ENCODE peak calls at places on chromosome 1, in six cellular contexts. Z is PC-9, R is tibial artery, C is H1, Q is left ventricle myocardium inferior, Y is choroid plexus epithelial cell. F is an unnamed sample.

GRCh38 chr1:181396811-181397210 is 86.5 kb upstream of the CACNA1E start:
- DNase-seq in Y (no peak), Z (no peak), Q (no peak), C (no peak), R (no peak), F (no peak)

GRCh38 chr1:212045981-212046380 is 10.4 kb downstream of the DTL start:
- DNase-seq in Q (no peak), Y (peak; percentile 50), Z (no peak), R (no peak), C (no peak), F (no peak)

GRCh38 chr1:227941509-227942020 is 6.2 kb downstream of the WNT9A start:
- DNase-seq in Z (no peak), C (no peak), Q (no peak), Y (no peak), R (peak; percentile 17), F (no peak)

GRCh38 chr1:154550657-154551056 is 7.8 kb downstream of the UBE2Q1 start:
- DNase-seq in Q (no peak), R (no peak), Z (no peak), Y (no peak), C (no peak), F (no peak)

GRCh38 chr1:22815421-22816062 is 104.9 kb downstream of the EPHB2 start:
- DNase-seq in R (peak; percentile 42), Q (peak; percentile 36), Z (no peak), Y (no peak), C (no peak), F (no peak)

GRCh38 chr1:183198463-183198862 is 12.4 kb downstream of the LAMC2 start:
- DNase-seq in Q (no peak), R (no peak), Z (no peak), C (no peak), Y (peak; percentile 78), F (no peak)

GRCh38 chr1:111963985-111964738 is 25.3 kb downstream of the KCND3 start:
- DNase-seq in C (no peak), Y (no peak), R (no peak), Z (no peak), Q (no peak), F (no peak)

GRCh38 chr1:167832693-167833092 is 81.2 kb downstream of the ADCY10 start:
- DNase-seq in Q (no peak), Y (no peak), C (no peak), Z (no peak), R (no peak), F (no peak)

GRCh38 chr1:45802343-45803298 is 791 bp upstream of the MAST2 start:
- DNase-seq in Q (peak; percentile 68), C (peak; percentile 53), Z (peak; percentile 82), Y (peak; percentile 99), R (peak; percentile 88), F (no peak)

GRCh38 chr1:18481190-18481920 is 625 bp downstream of the KLHDC7A start:
- DNase-seq in Y (no peak), Z (no peak), C (no peak), R (no peak), Q (no peak), F (no peak)

GRCh38 chr1:206658264-206658980 is 23.1 kb downstream of the DYRK3 start:
- DNase-seq in Z (no peak), C (no peak), R (no peak), Y (peak; percentile 41), Q (peak; percentile 60), F (no peak)

GRCh38 chr1:93171549-93172050 is 8.6 kb downstream of the TMED5 start:
- DNase-seq in C (no peak), Z (no peak), R (no peak), Y (peak; percentile 43), Q (no peak), F (no peak)

GRCh38 chr1:168455764-168456163 is 88.0 kb downstream of the XCL2 start:
- DNase-seq in Q (no peak), R (no peak), C (no peak), Y (no peak), Z (no peak), F (no peak)

GRCh38 chr1:31560394-31560793 is 15.9 kb upstream of the TINAGL1 start:
- DNase-seq in Q (no peak), Y (no peak), Z (no peak), R (no peak), C (no peak), F (no peak)

GRCh38 chr1:15799004-15799867 is 8.2 kb downstream of the UQCRHL start:
- DNase-seq in Y (peak; percentile 98), Z (peak; percentile 92), R (peak; percentile 89), C (no peak), Q (peak; percentile 23), F (no peak)

DNA sequence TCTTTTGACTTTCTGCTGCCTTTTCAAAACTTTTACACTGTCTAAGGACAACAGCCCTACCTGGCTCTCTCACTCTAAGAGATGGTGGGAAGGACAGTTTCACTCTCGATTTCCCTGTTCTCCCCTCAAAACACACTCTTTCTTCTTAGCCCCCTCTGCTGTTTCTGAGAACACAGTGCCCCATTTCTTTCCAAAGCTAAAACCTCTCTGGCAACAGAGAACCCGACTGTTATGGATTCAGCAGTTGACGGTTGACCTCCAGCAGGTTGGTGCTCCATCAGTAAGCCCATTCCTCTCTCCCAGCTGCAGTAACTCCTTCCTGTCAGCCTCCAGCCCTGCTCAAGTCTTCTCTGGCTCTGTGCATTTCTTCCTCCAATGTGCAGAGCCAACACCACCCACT is 88.2 kb upstream of the ABCD3 start:
- DNase-seq in C (no peak), Y (peak; percentile 86), Z (no peak), Q (no peak), R (no peak), F (no peak)
- TF ChIP-seq CTCF in C (peak; percentile 61), Y (peak; percentile 85), Z (peak; percentile 30), Q (peak; percentile 61), R (peak; percentile 51), F (no peak)

GRCh38 chr1:102790997-102791396 is 317.3 kb downstream of the COL11A1 start:
- DNase-seq in R (no peak), Z (no peak), Y (peak; percentile 57), C (no peak), Q (no peak), F (no peak)
- TF ChIP-seq CTCF in R (no peak), Z (peak; percentile 59), Y (peak; percentile 59), C (no peak), Q (no peak), F (peak; percentile 14)

GRCh38 chr1:72845342-72845741 is 563.0 kb upstream of the NEGR1 start:
- DNase-seq in Y (peak; percentile 7), R (no peak), C (no peak), Z (no peak), Q (no peak), F (no peak)
- TF ChIP-seq CTCF in Y (peak; percentile 22), R (no peak), C (peak; percentile 64), Z (no peak), Q (peak; percentile 23), F (peak; percentile 30)

GRCh38 chr1:222631611-222632208 is 13.8 kb downstream of the MIA3 start:
- DNase-seq in C (no peak), Z (no peak), R (no peak), Y (peak; percentile 74), Q (no peak), F (no peak)

GRCh38 chr1:222629921-222630535 is 12.1 kb downstream of the MIA3 start:
- DNase-seq in Z (no peak), C (no peak), Q (no peak), Y (peak; percentile 52), R (no peak), F (no peak)

GRCh38 chr1:222632749-222633148 is 14.9 kb downstream of the MIA3 start:
- DNase-seq in R (no peak), Q (no peak), Y (no peak), C (no peak), Z (no peak), F (no peak)

DNA sequence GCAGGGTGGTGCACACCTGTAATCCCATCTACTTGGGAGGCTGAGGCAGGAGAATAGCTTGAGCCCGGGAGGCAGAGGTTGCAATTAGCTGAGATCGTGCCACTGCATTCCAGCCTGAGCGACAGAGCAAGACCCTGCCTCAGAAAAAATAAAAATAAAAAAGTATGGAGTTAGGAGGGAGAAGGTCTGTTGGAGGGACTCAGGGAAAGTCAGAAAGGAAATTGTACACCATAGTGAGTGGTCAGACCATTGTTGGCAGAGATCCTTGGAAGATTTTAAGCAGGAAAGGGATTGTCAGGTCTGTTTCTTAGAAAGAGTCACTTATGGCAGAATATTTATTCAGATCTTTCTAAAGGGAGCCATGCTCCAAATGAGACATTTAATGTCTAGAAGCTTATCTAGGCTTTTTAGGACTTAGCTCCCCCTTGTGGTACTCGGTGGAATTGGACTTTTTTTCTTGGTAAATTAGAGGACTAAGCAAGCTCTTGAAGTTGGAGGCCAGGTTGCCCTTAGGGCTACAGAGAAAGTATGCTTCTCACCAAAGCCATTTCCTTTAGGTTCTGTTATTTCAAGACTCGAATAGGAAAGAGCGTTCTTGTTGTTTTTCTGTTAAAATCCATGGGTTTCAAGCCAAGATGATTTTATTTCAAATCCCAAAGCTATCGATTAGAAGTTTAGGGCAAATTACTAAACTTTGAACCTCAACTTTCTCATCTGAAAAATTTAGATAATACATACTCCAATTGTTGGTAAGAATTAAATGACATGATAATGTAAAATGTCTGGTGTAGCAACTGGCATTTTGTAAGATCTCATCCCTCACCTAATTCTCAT is 16.5 kb downstream of the MIA3 start:
- DNase-seq in C (no peak), Z (peak; percentile 63), Y (peak; percentile 95), Q (no peak), R (peak; percentile 60), F (peak; percentile 40)
- TF ChIP-seq CTCF in C (peak; percentile 67), Z (peak; percentile 94), Y (peak; percentile 80), Q (peak; percentile 90), R (peak; percentile 90), F (peak; percentile 99)

DNA sequence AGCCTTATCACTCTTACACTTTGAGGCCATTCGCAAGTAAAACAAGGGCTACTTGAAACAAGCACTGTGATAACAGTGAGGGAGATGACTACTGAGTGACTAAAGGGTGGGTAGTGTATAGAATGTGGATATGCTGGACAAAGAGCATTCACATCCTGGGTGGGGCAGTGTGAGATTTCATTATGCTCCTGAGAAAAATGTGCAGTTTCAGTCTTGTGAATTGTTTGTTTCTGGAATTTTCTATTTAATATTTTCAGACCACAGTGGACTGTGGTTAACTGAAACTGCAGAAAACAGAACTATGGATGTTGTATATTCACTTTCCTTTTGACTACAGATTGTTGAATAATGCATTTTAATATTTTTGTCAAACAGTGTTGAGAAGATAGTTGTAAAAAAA is 25.1 kb upstream of the B3GALT2 start:
- DNase-seq in Q (no peak), C (no peak), Y (peak; percentile 85), R (no peak), Z (peak; percentile 14), F (no peak)
- TF ChIP-seq CTCF in Q (no peak), C (no peak), Y (no peak), R (no peak), Z (no peak), F (no peak)

DNA sequence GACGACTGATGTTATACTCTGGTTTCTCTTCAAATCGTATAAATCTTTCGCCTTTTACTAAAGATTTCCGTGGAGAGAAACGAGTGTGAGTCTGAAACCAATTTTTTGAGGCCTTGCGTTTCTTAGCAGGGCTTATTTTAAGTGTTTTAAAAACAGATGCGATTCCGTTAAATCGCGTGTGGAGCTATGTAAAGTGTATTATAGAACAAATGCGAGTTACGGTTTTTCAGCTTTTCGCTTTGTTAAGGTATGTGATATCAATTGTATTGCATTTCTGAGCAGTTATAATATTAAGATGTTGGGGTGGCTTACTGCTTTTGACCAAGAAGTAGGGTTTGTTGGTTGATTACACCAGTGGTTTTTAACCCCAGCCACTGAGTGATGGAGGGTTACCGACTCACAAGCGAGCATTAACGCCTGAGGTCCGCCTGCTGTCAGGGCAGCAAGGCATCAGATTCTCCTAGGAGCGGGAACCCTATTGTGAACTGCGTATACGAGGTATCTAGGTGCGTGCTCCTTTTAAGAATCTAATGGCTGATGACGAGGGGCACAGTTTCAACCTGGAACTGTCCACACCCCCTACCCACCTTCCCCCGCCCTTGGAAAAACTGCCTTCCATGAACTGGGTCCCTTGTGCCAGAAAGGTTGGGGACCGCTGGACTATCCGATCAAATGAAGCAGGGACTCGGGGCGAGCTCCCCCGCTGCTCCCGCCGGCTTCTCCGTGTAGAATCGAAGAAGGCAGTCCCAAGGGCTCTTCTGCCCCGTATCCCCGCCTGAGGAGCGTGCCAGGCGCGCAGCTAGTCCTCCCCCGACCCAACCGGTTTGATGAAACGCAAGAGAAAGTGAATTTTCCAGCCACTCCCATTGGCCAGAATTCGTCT is 17.8 kb downstream of the KIAA2013 start:
- DNase-seq in Y (peak; percentile 98), C (peak; percentile 91), Q (peak; percentile 76), Z (peak; percentile 87), R (peak; percentile 88), F (no peak)
- TF ChIP-seq CTCF in Y (no peak), C (no peak), Q (no peak), Z (no peak), R (no peak), F (no peak)

F was measured in D721Med.